ENCODE peak calls at places on chromosomes 3 and 15, in eight cellular contexts. F is pancreas, U is CD14-positive monocyte, A is spleen, H is astrocyte of the spinal cord, C is lung, Y is endothelial cell, T is heart right ventricle. X is an unnamed sample.

GRCh38 chr3:58463942-58464271 is 28.0 kb upstream of the KCTD6 start:
- DNase-seq in Y (no peak), A (no peak), F (no peak), U (no peak), T (no peak), H (no peak), C (no peak), X (no peak)

GRCh38 chr3:23052230-23053019 is 150.7 kb upstream of the UBE2E2 start:
- DNase-seq in H (no peak), A (no peak), C (no peak), F (no peak), T (no peak), U (no peak), Y (no peak), X (no peak)

GRCh38 chr3:69255928-69256327 is 130.0 kb downstream of the FRMD4B start:
- DNase-seq in F (no peak), T (no peak), A (no peak), C (no peak), H (no peak), U (no peak), Y (no peak), X (no peak)

GRCh38 chr15:46091860-46092450 is 457.1 kb downstream of the SQOR start:
- DNase-seq in A (no peak), T (peak), Y (no peak), C (no peak), H (peak), U (no peak), F (peak), X (peak)

GRCh38 chr3:52005571-52005986 is 9.9 kb upstream of the RPL29 start:
- DNase-seq in F (peak), H (peak), C (no peak), A (no peak), Y (no peak), T (peak), U (no peak), X (no peak)

GRCh38 chr3:134008630-134009156 is 21.0 kb downstream of the SLCO2A1 start:
- DNase-seq in T (no peak), H (peak), U (no peak), Y (no peak), A (no peak), F (no peak), C (no peak), X (peak)

GRCh38 chr3:188780188-188781147 is 391.3 kb upstream of the TPRG1 start:
- DNase-seq in H (no peak), Y (no peak), C (peak), U (peak), T (no peak), A (no peak), F (no peak), X (no peak)

GRCh38 chr3:57060089-57060829 is at the start of gene SPATA12:
- DNase-seq in U (peak), C (peak), T (peak), A (no peak), F (peak), H (peak), Y (peak), X (peak)

GRCh38 chr15:86541540-86541939 is 461.9 kb downstream of the AGBL1 start:
- DNase-seq in T (no peak), A (no peak), Y (no peak), C (no peak), H (no peak), U (no peak), F (no peak), X (no peak)

GRCh38 chr3:134597390-134597975 is 53.3 kb downstream of the KY start:
- DNase-seq in U (no peak), C (no peak), H (no peak), A (no peak), Y (no peak), T (no peak), F (no peak), X (no peak)

GRCh38 chr3:51684971-51685751 is 14.1 kb downstream of the TEX264 start:
- DNase-seq in H (no peak), Y (no peak), F (no peak), A (no peak), C (no peak), T (no peak), U (no peak), X (no peak)

GRCh38 chr3:86245360-86245759 is 745.6 kb downstream of the VGLL3 start:
- DNase-seq in T (no peak), U (no peak), C (no peak), Y (peak), A (no peak), F (no peak), H (no peak), X (no peak)
- TF ChIP-seq CTCF in T (no peak), U (no peak), C (no peak), Y (peak), A (no peak), F (no peak), H (peak), X (no peak)

DNA sequence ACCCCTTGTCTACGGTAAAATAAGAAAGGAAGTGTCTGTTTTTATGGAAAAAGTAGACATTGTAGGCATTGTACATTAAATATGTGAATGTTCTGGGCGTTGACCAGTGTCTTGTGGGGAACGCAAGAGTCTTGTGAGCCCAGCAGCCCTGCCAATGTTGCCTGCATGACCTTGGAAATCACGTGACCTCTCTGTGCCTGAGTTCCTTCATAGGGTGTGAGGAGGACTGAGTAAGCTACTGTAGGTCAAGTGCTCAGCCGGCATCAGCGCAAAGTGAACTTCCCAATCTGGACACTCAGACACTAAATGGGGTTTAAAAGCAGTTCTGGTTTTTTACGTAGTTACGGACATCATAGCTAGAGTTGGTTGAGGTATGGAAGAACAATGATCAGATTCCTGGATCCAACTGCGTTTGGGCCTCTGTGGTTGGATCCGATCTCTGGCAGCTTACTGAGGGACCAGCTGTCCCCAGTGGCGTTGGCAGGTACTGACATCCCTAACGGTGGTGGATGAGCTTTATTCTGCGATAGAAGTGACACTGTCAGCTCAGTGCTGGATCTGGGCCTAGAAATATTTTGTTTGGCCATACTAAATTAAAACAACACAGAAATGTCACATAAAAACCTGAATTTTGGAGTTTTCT is 63.8 kb downstream of the SPSB4 start:
- DNase-seq in C (no peak), U (no peak), H (no peak), T (no peak), Y (peak), F (peak), A (no peak), X (no peak)
- TF ChIP-seq CTCF in C (no peak), U (peak), H (peak), T (peak), Y (peak), F (no peak), A (no peak), X (peak)

GRCh38 chr3:53051929-53052328 is 6.1 kb upstream of the SFMBT1 start:
- DNase-seq in Y (no peak), U (no peak), T (no peak), H (no peak), C (no peak), F (peak), A (no peak), X (no peak)

GRCh38 chr3:53056442-53056841 is 10.6 kb upstream of the SFMBT1 start:
- DNase-seq in H (no peak), T (no peak), F (peak), C (no peak), U (no peak), A (no peak), Y (peak), X (no peak)
- TF ChIP-seq CTCF in H (peak), T (no peak), F (no peak), C (no peak), U (no peak), A (no peak), Y (no peak), X (peak)

GRCh38 chr15:50046868-50047267 is 72.2 kb downstream of the ATP8B4 start:
- DNase-seq in H (no peak), U (no peak), C (no peak), T (no peak), A (no peak), Y (no peak), F (no peak), X (peak)

GRCh38 chr15:50044904-50045303 is 74.1 kb downstream of the ATP8B4 start:
- DNase-seq in A (no peak), Y (no peak), U (no peak), C (no peak), T (no peak), H (no peak), F (no peak), X (no peak)

GRCh38 chr15:50042775-50043174 is 76.3 kb downstream of the ATP8B4 start:
- DNase-seq in C (no peak), A (no peak), T (no peak), H (no peak), U (no peak), F (no peak), Y (no peak), X (no peak)

GRCh38 chr15:50046159-50046558 is 72.9 kb downstream of the ATP8B4 start:
- DNase-seq in A (no peak), C (no peak), T (no peak), U (no peak), Y (no peak), F (no peak), H (no peak), X (no peak)

DNA sequence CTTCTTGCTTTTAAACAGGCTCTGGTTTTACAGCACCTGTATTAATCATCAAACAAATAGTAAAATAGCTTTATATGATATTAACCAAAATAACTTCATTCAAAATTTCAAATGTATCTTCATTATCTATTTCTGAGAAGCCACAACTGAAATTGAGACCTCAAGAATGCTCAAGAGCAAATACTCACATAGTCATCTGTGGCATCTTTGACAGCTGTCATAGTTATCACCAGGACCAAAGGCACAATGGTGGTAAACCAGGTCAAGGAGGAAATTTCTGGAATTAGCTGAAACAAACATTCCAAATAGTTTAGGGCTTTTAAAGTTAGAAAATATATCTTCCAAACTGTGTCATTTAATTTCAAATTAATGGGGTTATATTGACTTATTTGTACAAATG is 74.6 kb downstream of the ATP8B4 start:
- DNase-seq in T (no peak), A (no peak), U (no peak), F (no peak), H (no peak), Y (no peak), C (no peak), X (no peak)
- TF ChIP-seq CTCF in T (no peak), A (no peak), U (no peak), F (no peak), H (no peak), Y (no peak), C (no peak), X (no peak)

GRCh38 chr15:67180514-67181191 is 73.8 kb downstream of the AAGAB start:
- DNase-seq in H (no peak), U (no peak), C (no peak), Y (no peak), F (no peak), A (no peak), T (no peak), X (no peak)
- TF ChIP-seq CTCF in H (peak), U (no peak), C (no peak), Y (no peak), F (no peak), A (no peak), T (no peak), X (peak)

GRCh38 chr3:37256447-37256846 is 82.1 kb upstream of the LRRFIP2 start:
- DNase-seq in U (no peak), Y (no peak), F (no peak), A (no peak), T (no peak), C (no peak), H (no peak), X (no peak)
- TF ChIP-seq CTCF in U (no peak), Y (no peak), F (no peak), A (no peak), T (no peak), C (no peak), H (peak), X (peak)

GRCh38 chr15:82045179-82045891 is 483 bp downstream of the MEX3B start:
- DNase-seq in H (peak), U (no peak), T (peak), F (no peak), Y (peak), A (peak), C (no peak), X (peak)
- TF ChIP-seq CTCF in H (no peak), U (no peak), T (no peak), F (no peak), Y (no peak), A (no peak), C (no peak), X (no peak)